ENCODE peak calls at places on chromosomes 7 and 10, in nine cellular contexts. N is GM23338, G is GM20000, Q is Peyer's patch, R is OCI-LY7, M is Calu3, X is nephron progenitor cell, L is astrocyte of the cerebellum, K is cardiac fibroblast. V is an unnamed sample.

GRCh38 chr10:86782691-86783418 is 26.4 kb downstream of the BMPR1A start:
- DNase-seq in N (no peak), G (no peak), Q (no peak), R (no peak), M (no peak), X (no peak), L (no peak), K (no peak), V (peak; percentile 43)

GRCh38 chr7:93558705-93559614 is 15.6 kb downstream of the CALCR start:
- DNase-seq in N (peak; percentile 56), G (no peak), Q (no peak), R (no peak), M (peak; percentile 14), X (no peak), L (no peak), K (peak; percentile 5), V (no peak)

GRCh38 chr10:113322843-113323242 is 230.0 kb upstream of the HABP2 start:
- DNase-seq in N (no peak), G (no peak), Q (no peak), R (no peak), M (no peak), X (no peak), L (no peak), K (no peak), V (no peak)

GRCh38 chr7:75971961-75972763 is 22.2 kb downstream of the TMEM120A start:
- DNase-seq in N (peak; percentile 73), G (no peak), Q (no peak), R (no peak), M (no peak), X (peak; percentile 35), L (no peak), K (peak; percentile 19), V (no peak)

GRCh38 chr7:150442811-150443210 is 7.6 kb upstream of the GIMAP8 start:
- DNase-seq in N (no peak), G (no peak), Q (no peak), R (no peak), M (no peak), X (no peak), L (no peak), K (no peak), V (no peak)

GRCh38 chr7:2019693-2020511 is 212.8 kb downstream of the MAD1L1 start:
- DNase-seq in N (no peak), G (peak; percentile 87), Q (peak; percentile 55), R (no peak), M (no peak), X (no peak), L (peak; percentile 71), K (peak; percentile 87), V (peak; percentile 86)

GRCh38 chr7:117686311-117686935 is 186.8 kb downstream of the CTTNBP2 start:
- DNase-seq in N (no peak), G (no peak), Q (no peak), R (no peak), M (no peak), X (no peak), L (no peak), K (no peak), V (no peak)

GRCh38 chr7:113636727-113637421 is 281.9 kb downstream of the PPP1R3A start:
- DNase-seq in N (no peak), G (no peak), Q (no peak), R (no peak), M (no peak), X (no peak), L (no peak), K (peak; percentile 1), V (no peak)

GRCh38 chr7:101232141-101232821 is 5.3 kb downstream of the CLDN15 start:
- DNase-seq in N (peak; percentile 89), G (no peak), Q (peak; percentile 91), R (no peak), M (peak; percentile 73), X (peak; percentile 70), L (no peak), K (no peak), V (no peak)

GRCh38 chr7:84228526-84228925 is 33.9 kb upstream of the SEMA3A start:
- DNase-seq in N (peak; percentile 90), G (no peak), Q (no peak), R (no peak), M (no peak), X (no peak), L (no peak), K (no peak), V (no peak)

GRCh38 chr7:158270856-158271413 is 316.7 kb downstream of the PTPRN2 start:
- DNase-seq in N (no peak), G (no peak), Q (peak; percentile 42), R (no peak), M (no peak), X (no peak), L (no peak), K (no peak), V (no peak)

GRCh38 chr7:99644436-99644835 is 27.7 kb downstream of the ZSCAN25 start:
- DNase-seq in N (no peak), G (no peak), Q (no peak), R (no peak), M (no peak), X (no peak), L (no peak), K (no peak), V (no peak)

GRCh38 chr7:158344706-158345300 is 242.8 kb downstream of the PTPRN2 start:
- DNase-seq in N (no peak), G (no peak), Q (no peak), R (no peak), M (no peak), X (no peak), L (no peak), K (no peak), V (no peak)

GRCh38 chr10:47364366-47364765 is 16.2 kb downstream of the RBP3 start:
- DNase-seq in N (no peak), G (no peak), Q (no peak), R (no peak), M (no peak), X (no peak), L (no peak), K (no peak), V (no peak)

GRCh38 chr10:124975977-124976514 is 34.1 kb downstream of the ZRANB1 start:
- DNase-seq in N (no peak), G (no peak), Q (no peak), R (no peak), M (no peak), X (no peak), L (no peak), K (no peak), V (no peak)

GRCh38 chr7:139043823-139044812 is 8.3 kb upstream of the ZC3HAV1L start:
- DNase-seq in N (no peak), G (no peak), Q (no peak), R (no peak), M (peak; percentile 29), X (no peak), L (no peak), K (no peak), V (no peak)

GRCh38 chr10:43816351-43817321 is 168.0 kb upstream of the ZNF32 start:
- DNase-seq in N (no peak), G (peak; percentile 78), Q (no peak), R (peak; percentile 51), M (no peak), X (no peak), L (no peak), K (peak; percentile 97), V (peak; percentile 66)

GRCh38 chr7:111763221-111763791 is 201.0 kb upstream of the IMMP2L start:
- DNase-seq in N (peak; percentile 82), G (no peak), Q (no peak), R (peak; percentile 6), M (no peak), X (peak; percentile 31), L (peak; percentile 67), K (peak; percentile 79), V (peak; percentile 18)
- TF ChIP-seq CTCF in N (peak; percentile 91), G (no peak), Q (no peak), R (peak; percentile 68), M (peak; percentile 31), X (peak; percentile 78), L (peak; percentile 67), K (peak; percentile 61), V (no peak)

DNA sequence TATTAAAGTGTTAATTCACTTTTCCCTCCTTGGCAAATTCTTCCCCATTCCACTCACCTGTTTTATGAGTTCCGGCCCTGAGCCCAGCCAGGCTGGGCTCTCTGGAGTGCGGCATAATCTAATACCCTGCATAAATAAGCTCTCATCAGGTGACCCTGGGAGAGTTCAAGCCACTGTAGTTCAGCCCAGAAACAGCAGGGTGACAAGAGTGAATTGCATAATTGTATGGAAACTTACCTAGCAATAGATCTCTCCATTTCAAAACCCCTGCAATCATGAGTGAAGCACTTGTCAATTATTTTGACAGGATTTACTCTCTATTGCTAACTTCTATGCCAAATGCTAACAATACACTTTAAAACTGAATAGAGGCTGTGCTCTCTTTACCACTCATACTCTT is 94.7 kb downstream of the OSBPL3 start:
- DNase-seq in N (no peak), G (no peak), Q (no peak), R (no peak), M (no peak), X (no peak), L (no peak), K (no peak), V (no peak)
- TF ChIP-seq CTCF in N (no peak), G (no peak), Q (no peak), R (no peak), M (no peak), X (no peak), L (no peak), K (no peak), V (no peak)

DNA sequence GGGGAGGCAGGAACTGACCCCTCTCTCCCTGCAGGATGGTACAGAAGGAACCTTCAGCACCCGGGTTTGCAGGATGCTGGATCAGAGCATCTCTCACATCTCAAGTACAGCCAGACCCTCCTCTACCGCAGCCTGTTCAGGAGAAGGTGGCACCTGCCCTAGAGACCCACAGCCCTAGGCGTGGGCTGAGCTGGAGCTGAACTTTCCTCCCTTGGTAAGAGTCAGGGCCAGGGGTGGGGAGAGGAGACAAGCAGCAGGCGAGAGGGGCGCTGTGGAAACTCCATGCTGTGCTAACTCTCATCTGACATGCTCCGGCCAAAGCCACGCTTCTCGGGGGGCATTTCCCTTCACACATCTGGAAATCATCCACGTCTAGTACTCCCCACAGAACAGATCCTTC is 154.4 kb downstream of the DIP2C start:
- DNase-seq in N (no peak), G (no peak), Q (peak; percentile 14), R (no peak), M (no peak), X (no peak), L (no peak), K (no peak), V (no peak)
- TF ChIP-seq CTCF in N (no peak), G (no peak), Q (no peak), R (no peak), M (no peak), X (no peak), L (no peak), K (no peak), V (no peak)

DNA sequence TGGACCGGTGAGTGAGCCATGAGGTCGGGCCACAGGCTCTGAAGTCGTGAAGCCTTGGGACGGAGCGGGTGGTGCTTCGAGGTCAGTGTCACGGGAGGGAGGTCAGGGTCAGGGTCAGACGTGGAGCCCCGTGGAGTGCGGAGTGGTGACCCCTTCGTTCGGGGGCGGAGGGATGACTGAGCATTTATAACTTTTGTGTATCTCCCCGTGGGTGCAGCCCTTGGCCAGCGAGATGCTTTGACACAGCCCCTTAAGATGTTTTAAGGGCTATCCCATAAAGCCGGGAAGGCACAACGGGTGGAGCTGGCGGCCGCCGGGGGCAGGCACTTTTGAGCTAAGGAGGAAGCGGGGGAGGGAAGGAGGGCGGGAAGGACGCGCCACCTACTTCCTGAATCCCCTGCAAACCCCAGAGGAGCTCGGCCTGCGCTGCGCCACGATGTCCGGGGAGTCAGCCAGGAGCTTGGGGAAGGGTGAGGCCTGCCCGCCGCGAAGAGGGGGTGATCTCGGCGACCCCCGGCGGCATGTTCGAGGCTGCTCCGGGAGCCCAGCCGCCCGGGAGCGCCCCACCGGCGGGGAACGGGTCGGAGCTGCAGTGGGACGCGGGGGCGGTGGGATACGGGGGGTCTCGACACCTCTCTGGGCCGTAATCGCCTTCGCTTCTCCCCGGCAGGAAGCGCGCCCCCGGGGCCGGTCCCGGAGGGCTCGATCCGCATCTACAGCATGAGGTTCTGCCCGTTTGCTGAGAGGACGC is at the start of gene GSTO1:
- DNase-seq in N (peak; percentile 74), G (peak; percentile 81), Q (peak; percentile 81), R (peak; percentile 54), M (peak; percentile 56), X (peak; percentile 70), L (no peak), K (peak; percentile 81), V (peak; percentile 81)
- TF ChIP-seq CTCF in N (no peak), G (no peak), Q (no peak), R (no peak), M (no peak), X (no peak), L (no peak), K (peak; percentile 21), V (no peak)

V was measured in GM13976.